ENCODE peak calls at places on chromosomes 13 and 19, in eight cellular contexts. Z is cardiac fibroblast; W is NCI-H2029; E is WTC11; A is HEK293T; U is activated effector memory CD4-positive, alpha-beta T cell treated with anti-CD3 and anti-CD28 coated beads, Interleukin-2, amount 50 U/mL, for 16 hours; B is amniotic stem cell; I is putamen. G is an unnamed sample.

GRCh38 chr19:10884273-10884672 is 12.9 kb downstream of the CARM1 start:
- DNase-seq in B (peak), U (no peak), Z (peak), A (no peak), E (no peak), I (no peak), W (no peak), G (peak)

GRCh38 chr19:18865973-18866799 is 29.8 kb downstream of the CERS1 start:
- DNase-seq in I (peak), A (peak), B (no peak), Z (peak), W (no peak), U (peak), E (peak), G (peak)

GRCh38 chr19:27929399-27929798 is 1283.6 kb downstream of the UQCRFS1 start:
- DNase-seq in W (no peak), B (no peak), A (no peak), U (no peak), I (no peak), Z (no peak), E (no peak), G (no peak)

GRCh38 chr13:113002206-113002821 is 33.3 kb downstream of the MCF2L start:
- DNase-seq in I (no peak), A (peak), W (peak), Z (no peak), B (no peak), E (peak), U (no peak), G (no peak)

GRCh38 chr13:99384468-99384867 is 77.3 kb upstream of the GPR183 start:
- DNase-seq in A (no peak), E (no peak), B (no peak), I (peak), U (no peak), W (no peak), Z (no peak), G (no peak)

GRCh38 chr19:50492303-50493052 is 15.8 kb upstream of the GARIN5A start:
- DNase-seq in B (no peak), Z (no peak), I (no peak), E (no peak), U (peak), W (no peak), A (no peak), G (no peak)

GRCh38 chr19:46475976-46476375 is 4.6 kb upstream of the PNMA8A start:
- DNase-seq in E (no peak), A (no peak), W (no peak), U (no peak), I (no peak), B (no peak), Z (no peak), G (no peak)

GRCh38 chr13:44078806-44079378 is 199.2 kb downstream of the LACC1 start:
- DNase-seq in B (no peak), U (no peak), I (no peak), E (no peak), A (no peak), W (no peak), Z (no peak), G (no peak)

GRCh38 chr19:52734340-52734892 is 428 bp downstream of the ZNF611 start:
- DNase-seq in I (peak), W (no peak), B (no peak), U (no peak), E (peak), A (peak), Z (peak), G (no peak)

GRCh38 chr19:40383668-40384248 is 6.2 kb downstream of the HIPK4 start:
- DNase-seq in A (no peak), W (no peak), Z (no peak), I (no peak), B (no peak), E (no peak), U (no peak), G (no peak)

GRCh38 chr13:64884976-64885375 is 2345.2 kb downstream of the PCDH9 start:
- DNase-seq in I (no peak), B (no peak), U (no peak), Z (no peak), A (no peak), W (no peak), E (no peak), G (no peak)

GRCh38 chr19:20233105-20233504 is 66.1 kb downstream of the ZNF486 start:
- DNase-seq in U (no peak), E (no peak), Z (no peak), W (no peak), B (no peak), A (no peak), I (no peak), G (peak)

GRCh38 chr13:31587696-31588266 is 151.5 kb upstream of the RXFP2 start:
- DNase-seq in I (no peak), W (no peak), A (no peak), E (no peak), Z (peak), B (no peak), U (no peak), G (peak)

GRCh38 chr13:60981407-60981806 is 434.2 kb downstream of the PCDH20 start:
- DNase-seq in U (no peak), E (no peak), Z (no peak), A (no peak), W (no peak), I (no peak), B (no peak), G (no peak)

GRCh38 chr13:23793711-23794110 is 95.5 kb downstream of the MIPEP start:
- DNase-seq in I (no peak), B (no peak), Z (no peak), U (no peak), A (no peak), W (no peak), E (no peak), G (no peak)

GRCh38 chr19:3275583-3276340 is 51.3 kb downstream of the CELF5 start:
- DNase-seq in B (peak), A (peak), Z (peak), W (peak), E (peak), U (peak), I (peak), G (peak)

GRCh38 chr19:10690351-10690781 is 10.9 kb upstream of the QTRT1 start:
- DNase-seq in W (no peak), U (no peak), A (no peak), B (no peak), E (no peak), I (no peak), Z (peak), G (peak)

GRCh38 chr13:40152145-40152544 is 496.7 kb downstream of the COG6 start:
- DNase-seq in B (no peak), W (no peak), E (no peak), U (no peak), I (no peak), A (no peak), Z (peak), G (peak)

GRCh38 chr13:110305544-110305943 is 1.4 kb downstream of the COL4A1 start:
- DNase-seq in I (no peak), B (no peak), Z (peak), U (no peak), W (no peak), A (no peak), E (no peak), G (no peak)

GRCh38 chr19:14473073-14473790 is 1.9 kb downstream of the PTGER1 start:
- DNase-seq in Z (no peak), A (no peak), E (peak), U (no peak), I (no peak), B (no peak), W (no peak), G (no peak)

GRCh38 chr19:18718015-18718526 is 34.6 kb downstream of the CRTC1 start:
- DNase-seq in U (no peak), E (no peak), B (no peak), A (no peak), I (no peak), Z (peak), W (no peak), G (no peak)

GRCh38 chr13:20702945-20703784 is at the start of gene IL17D:
- DNase-seq in B (no peak), Z (no peak), I (peak), A (peak), W (no peak), U (peak), E (peak), G (no peak)

G was measured in fibroblast of villous mesenchyme.